ENCODE peak calls at places on chromosomes 7 and 10, in ten cellular contexts. One of them, this sample, is unnamed.

GRCh38 chr10:60289800-60290199 is 99.9 kb downstream of the ANK3 start:
- DNase-seq in H7: no peak
- DNase-seq in fibroblast of the aortic adventitia: peak
- DNase-seq in GDM1: no peak
- DNase-seq in GM04503: no peak
- DNase-seq in GOT3: no peak
- DNase-seq in amniotic stem cell: no peak
- DNase-seq in RWPE1: no peak
- DNase-seq in activated CD4-positive, alpha-beta T cell treated with anti-CD3 and anti-CD28 coated beads, Interleukin-2, amount 10 ng/mL, durations not matched to agents 7 days and 5 days: no peak
- DNase-seq in tibial artery: no peak
- DNase-seq in this sample: no peak

GRCh38 chr10:125777806-125778205 is 2.2 kb upstream of the MMP21 start:
- DNase-seq in activated CD4-positive, alpha-beta T cell treated with anti-CD3 and anti-CD28 coated beads, Interleukin-2, amount 10 ng/mL, durations not matched to agents 7 days and 5 days: no peak
- DNase-seq in fibroblast of the aortic adventitia: no peak
- DNase-seq in GDM1: no peak
- DNase-seq in tibial artery: no peak
- DNase-seq in GM04503: no peak
- DNase-seq in GOT3: no peak
- DNase-seq in RWPE1: no peak
- DNase-seq in amniotic stem cell: no peak
- DNase-seq in H7: no peak
- DNase-seq in this sample: no peak

GRCh38 chr10:88152720-88153119 is 289.3 kb downstream of the PTEN start:
- DNase-seq in amniotic stem cell: peak
- DNase-seq in GM04503: peak
- DNase-seq in activated CD4-positive, alpha-beta T cell treated with anti-CD3 and anti-CD28 coated beads, Interleukin-2, amount 10 ng/mL, durations not matched to agents 7 days and 5 days: peak
- DNase-seq in GOT3: no peak
- DNase-seq in GDM1: no peak
- DNase-seq in tibial artery: no peak
- DNase-seq in fibroblast of the aortic adventitia: peak
- DNase-seq in H7: no peak
- DNase-seq in RWPE1: peak
- DNase-seq in this sample: peak

GRCh38 chr7:133702078-133702477 is 425.1 kb upstream of the LRGUK start:
- DNase-seq in RWPE1: no peak
- DNase-seq in GOT3: no peak
- DNase-seq in GM04503: no peak
- DNase-seq in tibial artery: no peak
- DNase-seq in fibroblast of the aortic adventitia: no peak
- DNase-seq in amniotic stem cell: no peak
- DNase-seq in H7: peak
- DNase-seq in GDM1: no peak
- DNase-seq in activated CD4-positive, alpha-beta T cell treated with anti-CD3 and anti-CD28 coated beads, Interleukin-2, amount 10 ng/mL, durations not matched to agents 7 days and 5 days: no peak
- DNase-seq in this sample: no peak

GRCh38 chr10:37057280-37057679 is 68.1 kb upstream of the ANKRD30A start:
- DNase-seq in activated CD4-positive, alpha-beta T cell treated with anti-CD3 and anti-CD28 coated beads, Interleukin-2, amount 10 ng/mL, durations not matched to agents 7 days and 5 days: no peak
- DNase-seq in RWPE1: no peak
- DNase-seq in GOT3: no peak
- DNase-seq in GDM1: no peak
- DNase-seq in H7: no peak
- DNase-seq in GM04503: no peak
- DNase-seq in amniotic stem cell: no peak
- DNase-seq in tibial artery: no peak
- DNase-seq in fibroblast of the aortic adventitia: no peak
- DNase-seq in this sample: no peak

GRCh38 chr7:49187543-49188268 is 263.4 kb downstream of the CDC14C start:
- DNase-seq in tibial artery: no peak
- DNase-seq in H7: no peak
- DNase-seq in amniotic stem cell: no peak
- DNase-seq in GDM1: no peak
- DNase-seq in activated CD4-positive, alpha-beta T cell treated with anti-CD3 and anti-CD28 coated beads, Interleukin-2, amount 10 ng/mL, durations not matched to agents 7 days and 5 days: no peak
- DNase-seq in GM04503: no peak
- DNase-seq in fibroblast of the aortic adventitia: no peak
- DNase-seq in RWPE1: no peak
- DNase-seq in GOT3: no peak
- DNase-seq in this sample: no peak

GRCh38 chr7:150923802-150924201 is 54.3 kb downstream of the KCNH2 start:
- DNase-seq in GM04503: no peak
- DNase-seq in H7: no peak
- DNase-seq in RWPE1: no peak
- DNase-seq in amniotic stem cell: no peak
- DNase-seq in fibroblast of the aortic adventitia: no peak
- DNase-seq in GOT3: no peak
- DNase-seq in tibial artery: no peak
- DNase-seq in activated CD4-positive, alpha-beta T cell treated with anti-CD3 and anti-CD28 coated beads, Interleukin-2, amount 10 ng/mL, durations not matched to agents 7 days and 5 days: no peak
- DNase-seq in GDM1: no peak
- DNase-seq in this sample: no peak

GRCh38 chr10:52390388-52390787 is 76.3 kb downstream of the DKK1 start:
- DNase-seq in RWPE1: no peak
- DNase-seq in GDM1: no peak
- DNase-seq in GOT3: no peak
- DNase-seq in H7: no peak
- DNase-seq in tibial artery: no peak
- DNase-seq in GM04503: no peak
- DNase-seq in amniotic stem cell: no peak
- DNase-seq in activated CD4-positive, alpha-beta T cell treated with anti-CD3 and anti-CD28 coated beads, Interleukin-2, amount 10 ng/mL, durations not matched to agents 7 days and 5 days: no peak
- DNase-seq in fibroblast of the aortic adventitia: peak
- DNase-seq in this sample: no peak

GRCh38 chr7:18384491-18385143 is 110.9 kb upstream of the HDAC9 start:
- DNase-seq in activated CD4-positive, alpha-beta T cell treated with anti-CD3 and anti-CD28 coated beads, Interleukin-2, amount 10 ng/mL, durations not matched to agents 7 days and 5 days: no peak
- DNase-seq in fibroblast of the aortic adventitia: no peak
- DNase-seq in GM04503: no peak
- DNase-seq in tibial artery: no peak
- DNase-seq in GDM1: no peak
- DNase-seq in GOT3: no peak
- DNase-seq in RWPE1: no peak
- DNase-seq in H7: peak
- DNase-seq in amniotic stem cell: no peak
- DNase-seq in this sample: no peak

GRCh38 chr10:45427956-45428338 is 53.9 kb downstream of the ALOX5 start:
- DNase-seq in GDM1: no peak
- DNase-seq in H7: no peak
- DNase-seq in activated CD4-positive, alpha-beta T cell treated with anti-CD3 and anti-CD28 coated beads, Interleukin-2, amount 10 ng/mL, durations not matched to agents 7 days and 5 days: no peak
- DNase-seq in fibroblast of the aortic adventitia: no peak
- DNase-seq in tibial artery: no peak
- DNase-seq in amniotic stem cell: no peak
- DNase-seq in GOT3: no peak
- DNase-seq in GM04503: no peak
- DNase-seq in RWPE1: no peak
- DNase-seq in this sample: no peak

GRCh38 chr7:14717711-14718304 is 184.7 kb downstream of the DGKB start:
- DNase-seq in activated CD4-positive, alpha-beta T cell treated with anti-CD3 and anti-CD28 coated beads, Interleukin-2, amount 10 ng/mL, durations not matched to agents 7 days and 5 days: no peak
- DNase-seq in GOT3: no peak
- DNase-seq in fibroblast of the aortic adventitia: peak
- DNase-seq in GDM1: no peak
- DNase-seq in tibial artery: no peak
- DNase-seq in GM04503: no peak
- DNase-seq in H7: no peak
- DNase-seq in amniotic stem cell: no peak
- DNase-seq in RWPE1: peak
- DNase-seq in this sample: no peak

GRCh38 chr7:131424219-131424822 is 96.6 kb downstream of the MKLN1 start:
- DNase-seq in activated CD4-positive, alpha-beta T cell treated with anti-CD3 and anti-CD28 coated beads, Interleukin-2, amount 10 ng/mL, durations not matched to agents 7 days and 5 days: peak
- DNase-seq in GOT3: no peak
- DNase-seq in tibial artery: no peak
- DNase-seq in fibroblast of the aortic adventitia: peak
- DNase-seq in amniotic stem cell: no peak
- DNase-seq in GM04503: no peak
- DNase-seq in H7: no peak
- DNase-seq in RWPE1: peak
- DNase-seq in GDM1: no peak
- DNase-seq in this sample: peak

GRCh38 chr7:157299613-157300405 is 37.0 kb upstream of the DNAJB6 start:
- DNase-seq in fibroblast of the aortic adventitia: peak
- DNase-seq in tibial artery: no peak
- DNase-seq in H7: peak
- DNase-seq in RWPE1: peak
- DNase-seq in activated CD4-positive, alpha-beta T cell treated with anti-CD3 and anti-CD28 coated beads, Interleukin-2, amount 10 ng/mL, durations not matched to agents 7 days and 5 days: peak
- DNase-seq in GDM1: no peak
- DNase-seq in GOT3: peak
- DNase-seq in GM04503: no peak
- DNase-seq in amniotic stem cell: no peak
- DNase-seq in this sample: no peak

GRCh38 chr7:121623130-121623872 is 227.2 kb upstream of the FAM3C start:
- DNase-seq in fibroblast of the aortic adventitia: peak
- DNase-seq in amniotic stem cell: no peak
- DNase-seq in activated CD4-positive, alpha-beta T cell treated with anti-CD3 and anti-CD28 coated beads, Interleukin-2, amount 10 ng/mL, durations not matched to agents 7 days and 5 days: no peak
- DNase-seq in GM04503: no peak
- DNase-seq in GDM1: no peak
- DNase-seq in GOT3: no peak
- DNase-seq in RWPE1: no peak
- DNase-seq in tibial artery: no peak
- DNase-seq in H7: no peak
- DNase-seq in this sample: no peak

This sample was measured in GM04504.